ENCODE peak calls at places on chromosomes 4 and X, in seven cellular contexts. One of them, this sample, is unnamed.

GRCh38 chrX:23494741-23495140 is 160.1 kb downstream of the PTCHD1 start:
- DNase-seq in neural crest cell: no peak
- DNase-seq in HFFc6: no peak
- DNase-seq in astrocyte of the cerebellum: no peak
- DNase-seq in epithelial cell of esophagus: no peak
- DNase-seq in fibroblast of pulmonary artery: no peak
- DNase-seq in brain microvascular endothelial cell: no peak
- DNase-seq in this sample: no peak

GRCh38 chr4:577499-578450 is 1.7 kb upstream of the TMEM271 start:
- DNase-seq in astrocyte of the cerebellum: no peak
- DNase-seq in brain microvascular endothelial cell: no peak
- DNase-seq in epithelial cell of esophagus: peak
- DNase-seq in HFFc6: peak
- DNase-seq in fibroblast of pulmonary artery: no peak
- DNase-seq in neural crest cell: peak
- DNase-seq in this sample: no peak

GRCh38 chrX:73851014-73852009 is 288.3 kb downstream of the CHIC1 start:
- DNase-seq in neural crest cell: no peak
- DNase-seq in HFFc6: no peak
- DNase-seq in epithelial cell of esophagus: no peak
- DNase-seq in fibroblast of pulmonary artery: no peak
- DNase-seq in astrocyte of the cerebellum: peak
- DNase-seq in brain microvascular endothelial cell: peak
- DNase-seq in this sample: no peak

GRCh38 chr4:158993895-158994294 is 109.0 kb upstream of the RAPGEF2 start:
- DNase-seq in brain microvascular endothelial cell: no peak
- DNase-seq in neural crest cell: no peak
- DNase-seq in astrocyte of the cerebellum: no peak
- DNase-seq in HFFc6: no peak
- DNase-seq in epithelial cell of esophagus: no peak
- DNase-seq in fibroblast of pulmonary artery: no peak
- DNase-seq in this sample: no peak

GRCh38 chr4:42632653-42633382 is 24.1 kb downstream of the ATP8A1 start:
- DNase-seq in astrocyte of the cerebellum: no peak
- DNase-seq in neural crest cell: no peak
- DNase-seq in HFFc6: no peak
- DNase-seq in brain microvascular endothelial cell: no peak
- DNase-seq in fibroblast of pulmonary artery: no peak
- DNase-seq in epithelial cell of esophagus: no peak
- DNase-seq in this sample: no peak

GRCh38 chrX:47232197-47232802 is 509 bp upstream of the USP11 start:
- DNase-seq in astrocyte of the cerebellum: no peak
- DNase-seq in brain microvascular endothelial cell: no peak
- DNase-seq in neural crest cell: no peak
- DNase-seq in fibroblast of pulmonary artery: no peak
- DNase-seq in epithelial cell of esophagus: peak
- DNase-seq in HFFc6: no peak
- DNase-seq in this sample: no peak

GRCh38 chr4:121977251-121978168 is 25.6 kb upstream of the TRPC3 start:
- DNase-seq in epithelial cell of esophagus: peak
- DNase-seq in neural crest cell: no peak
- DNase-seq in HFFc6: peak
- DNase-seq in fibroblast of pulmonary artery: no peak
- DNase-seq in brain microvascular endothelial cell: peak
- DNase-seq in astrocyte of the cerebellum: no peak
- DNase-seq in this sample: no peak

GRCh38 chr4:113901994-113902787 is 77.3 kb downstream of the ARSJ start:
- DNase-seq in astrocyte of the cerebellum: no peak
- DNase-seq in brain microvascular endothelial cell: no peak
- DNase-seq in HFFc6: no peak
- DNase-seq in fibroblast of pulmonary artery: no peak
- DNase-seq in epithelial cell of esophagus: peak
- DNase-seq in neural crest cell: no peak
- DNase-seq in this sample: no peak

GRCh38 chr4:185358514-185359433 is 37.0 kb downstream of the LRP2BP start:
- DNase-seq in epithelial cell of esophagus: no peak
- DNase-seq in brain microvascular endothelial cell: peak
- DNase-seq in fibroblast of pulmonary artery: peak
- DNase-seq in neural crest cell: no peak
- DNase-seq in HFFc6: peak
- DNase-seq in astrocyte of the cerebellum: peak
- DNase-seq in this sample: no peak

GRCh38 chr4:1042352-1043025 is 31.1 kb downstream of the FGFRL1 start:
- DNase-seq in HFFc6: no peak
- DNase-seq in epithelial cell of esophagus: no peak
- DNase-seq in neural crest cell: no peak
- DNase-seq in brain microvascular endothelial cell: no peak
- DNase-seq in astrocyte of the cerebellum: no peak
- DNase-seq in fibroblast of pulmonary artery: no peak
- DNase-seq in this sample: no peak

GRCh38 chr4:113423631-113424030 is 337.9 kb downstream of the CAMK2D start:
- DNase-seq in neural crest cell: no peak
- DNase-seq in brain microvascular endothelial cell: no peak
- DNase-seq in astrocyte of the cerebellum: no peak
- DNase-seq in epithelial cell of esophagus: peak
- DNase-seq in HFFc6: peak
- DNase-seq in fibroblast of pulmonary artery: peak
- DNase-seq in this sample: no peak

GRCh38 chr4:90292438-90292837 is 165.2 kb downstream of the CCSER1 start:
- DNase-seq in neural crest cell: no peak
- DNase-seq in HFFc6: no peak
- DNase-seq in brain microvascular endothelial cell: no peak
- DNase-seq in fibroblast of pulmonary artery: no peak
- DNase-seq in astrocyte of the cerebellum: no peak
- DNase-seq in epithelial cell of esophagus: no peak
- DNase-seq in this sample: no peak

DNA sequence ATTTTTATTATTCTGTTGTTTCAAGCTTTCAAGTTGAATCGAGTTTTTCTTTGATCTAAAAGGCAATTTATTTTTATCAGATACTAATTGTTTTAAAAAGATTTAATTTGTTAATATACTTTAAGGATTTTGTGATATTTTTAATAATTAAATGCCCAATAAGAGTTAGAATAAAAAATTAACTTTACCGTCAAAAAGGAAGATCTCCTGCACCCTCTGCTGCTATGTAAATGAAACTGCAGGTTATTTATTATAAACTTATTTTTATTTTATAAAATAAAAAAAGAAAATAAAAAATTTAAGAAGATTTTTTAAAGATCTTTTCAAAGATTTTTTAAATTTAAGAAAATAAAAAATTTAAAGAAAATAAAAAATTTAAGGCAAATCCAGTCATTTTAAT is 166.1 kb downstream of the CCSER1 start:
- DNase-seq in fibroblast of pulmonary artery: peak
- DNase-seq in neural crest cell: no peak
- DNase-seq in HFFc6: no peak
- DNase-seq in astrocyte of the cerebellum: no peak
- DNase-seq in brain microvascular endothelial cell: no peak
- DNase-seq in epithelial cell of esophagus: peak
- DNase-seq in this sample: no peak
- TF ChIP-seq CTCF in fibroblast of pulmonary artery: peak
- TF ChIP-seq CTCF in neural crest cell: peak
- TF ChIP-seq CTCF in HFFc6: peak
- TF ChIP-seq CTCF in astrocyte of the cerebellum: peak
- TF ChIP-seq CTCF in brain microvascular endothelial cell: peak
- TF ChIP-seq CTCF in epithelial cell of esophagus: peak
- TF ChIP-seq CTCF in this sample: peak

GRCh38 chrX:45036161-45036560 is 163.2 kb downstream of the KDM6A start:
- DNase-seq in fibroblast of pulmonary artery: no peak
- DNase-seq in astrocyte of the cerebellum: no peak
- DNase-seq in HFFc6: no peak
- DNase-seq in neural crest cell: no peak
- DNase-seq in epithelial cell of esophagus: no peak
- DNase-seq in brain microvascular endothelial cell: no peak
- DNase-seq in this sample: no peak
- TF ChIP-seq CTCF in fibroblast of pulmonary artery: no peak
- TF ChIP-seq CTCF in astrocyte of the cerebellum: no peak
- TF ChIP-seq CTCF in HFFc6: no peak
- TF ChIP-seq CTCF in neural crest cell: no peak
- TF ChIP-seq CTCF in epithelial cell of esophagus: no peak
- TF ChIP-seq CTCF in brain microvascular endothelial cell: no peak
- TF ChIP-seq CTCF in this sample: no peak

GRCh38 chr4:76058888-76059426 is 15.6 kb upstream of the ART3 start:
- DNase-seq in neural crest cell: no peak
- DNase-seq in HFFc6: no peak
- DNase-seq in astrocyte of the cerebellum: no peak
- DNase-seq in epithelial cell of esophagus: peak
- DNase-seq in fibroblast of pulmonary artery: no peak
- DNase-seq in brain microvascular endothelial cell: no peak
- DNase-seq in this sample: no peak
- TF ChIP-seq CTCF in neural crest cell: no peak
- TF ChIP-seq CTCF in HFFc6: no peak
- TF ChIP-seq CTCF in astrocyte of the cerebellum: no peak
- TF ChIP-seq CTCF in epithelial cell of esophagus: no peak
- TF ChIP-seq CTCF in fibroblast of pulmonary artery: no peak
- TF ChIP-seq CTCF in brain microvascular endothelial cell: no peak
- TF ChIP-seq CTCF in this sample: no peak

GRCh38 chr4:104490096-104490769 is 4.5 kb downstream of the CXXC4 start:
- DNase-seq in brain microvascular endothelial cell: no peak
- DNase-seq in epithelial cell of esophagus: no peak
- DNase-seq in fibroblast of pulmonary artery: no peak
- DNase-seq in astrocyte of the cerebellum: no peak
- DNase-seq in HFFc6: no peak
- DNase-seq in neural crest cell: no peak
- DNase-seq in this sample: no peak

GRCh38 chr4:104491396-104491821 is 3.3 kb downstream of the CXXC4 start:
- DNase-seq in HFFc6: no peak
- DNase-seq in brain microvascular endothelial cell: no peak
- DNase-seq in astrocyte of the cerebellum: no peak
- DNase-seq in fibroblast of pulmonary artery: peak
- DNase-seq in epithelial cell of esophagus: peak
- DNase-seq in neural crest cell: peak
- DNase-seq in this sample: peak

GRCh38 chr4:104490770-104491395 is 3.8 kb downstream of the CXXC4 start:
- DNase-seq in HFFc6: peak
- DNase-seq in brain microvascular endothelial cell: peak
- DNase-seq in astrocyte of the cerebellum: no peak
- DNase-seq in neural crest cell: peak
- DNase-seq in fibroblast of pulmonary artery: peak
- DNase-seq in epithelial cell of esophagus: peak
- DNase-seq in this sample: peak

GRCh38 chr4:104488151-104488550 is 6.5 kb downstream of the CXXC4 start:
- DNase-seq in neural crest cell: no peak
- DNase-seq in brain microvascular endothelial cell: no peak
- DNase-seq in fibroblast of pulmonary artery: no peak
- DNase-seq in HFFc6: no peak
- DNase-seq in epithelial cell of esophagus: no peak
- DNase-seq in astrocyte of the cerebellum: no peak
- DNase-seq in this sample: no peak

DNA sequence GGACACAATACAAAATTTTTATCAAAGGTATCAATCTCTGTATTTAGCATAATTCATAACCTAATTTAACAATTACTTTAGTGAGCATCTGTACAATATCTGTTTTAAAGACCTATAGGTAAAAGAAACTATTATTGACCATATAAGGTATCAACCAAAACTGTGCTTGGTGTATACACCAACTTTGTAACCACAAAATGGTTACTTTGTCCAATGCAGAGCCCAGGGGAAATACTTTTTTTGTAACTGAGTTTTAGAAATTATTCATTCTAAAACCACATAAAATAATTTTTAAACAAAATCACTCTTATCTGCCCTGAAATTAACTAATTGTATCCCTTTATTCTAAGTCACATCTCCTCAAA is 5.0 kb downstream of the CXXC4 start:
- DNase-seq in epithelial cell of esophagus: no peak
- DNase-seq in astrocyte of the cerebellum: no peak
- DNase-seq in HFFc6: no peak
- DNase-seq in brain microvascular endothelial cell: no peak
- DNase-seq in neural crest cell: no peak
- DNase-seq in fibroblast of pulmonary artery: no peak
- DNase-seq in this sample: no peak
- TF ChIP-seq CTCF in epithelial cell of esophagus: no peak
- TF ChIP-seq CTCF in astrocyte of the cerebellum: no peak
- TF ChIP-seq CTCF in HFFc6: no peak
- TF ChIP-seq CTCF in brain microvascular endothelial cell: no peak
- TF ChIP-seq CTCF in neural crest cell: no peak
- TF ChIP-seq CTCF in fibroblast of pulmonary artery: no peak
- TF ChIP-seq CTCF in this sample: no peak

DNA sequence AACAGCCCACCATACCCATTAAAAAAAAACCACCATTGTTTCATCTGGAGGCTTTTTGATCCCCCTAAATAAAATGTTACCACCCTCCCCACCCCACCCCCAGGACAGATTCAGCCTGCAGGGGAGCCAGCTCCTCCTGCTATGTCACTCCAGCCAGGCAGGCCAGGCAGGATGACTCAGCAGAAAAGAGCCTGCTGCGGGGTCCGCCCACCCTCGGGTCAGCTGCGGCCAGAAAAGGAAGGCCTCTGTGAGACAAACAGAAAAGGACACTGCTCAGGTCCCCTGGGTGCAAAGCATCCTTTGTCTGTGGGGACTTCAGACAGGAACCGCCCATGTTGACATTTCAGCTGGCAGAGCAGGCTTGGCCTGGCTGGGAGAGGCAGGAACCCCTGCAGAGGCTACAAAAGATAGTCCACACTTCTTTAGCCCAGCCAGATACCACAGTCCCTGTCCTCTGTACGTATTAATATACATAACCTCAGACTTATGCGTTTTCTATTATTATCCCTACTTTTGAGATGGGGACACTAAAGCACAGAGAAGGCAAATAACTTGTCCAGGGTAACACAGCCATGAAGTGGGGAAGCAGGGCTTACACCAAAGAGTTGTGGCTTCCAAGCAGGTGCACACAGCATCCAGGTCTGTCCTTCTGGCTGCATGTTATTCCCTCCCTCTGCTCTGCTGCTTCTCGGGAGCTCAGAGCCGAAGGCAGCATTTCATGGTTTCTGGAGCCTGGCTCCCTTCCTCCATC is 147.7 kb downstream of the CPEB2 start:
- DNase-seq in brain microvascular endothelial cell: peak
- DNase-seq in astrocyte of the cerebellum: peak
- DNase-seq in neural crest cell: peak
- DNase-seq in fibroblast of pulmonary artery: peak
- DNase-seq in epithelial cell of esophagus: peak
- DNase-seq in HFFc6: peak
- DNase-seq in this sample: no peak
- TF ChIP-seq CTCF in brain microvascular endothelial cell: peak
- TF ChIP-seq CTCF in astrocyte of the cerebellum: no peak
- TF ChIP-seq CTCF in neural crest cell: no peak
- TF ChIP-seq CTCF in fibroblast of pulmonary artery: no peak
- TF ChIP-seq CTCF in epithelial cell of esophagus: no peak
- TF ChIP-seq CTCF in HFFc6: peak
- TF ChIP-seq CTCF in this sample: no peak

GRCh38 chr4:10063544-10064300 is 42.4 kb upstream of the SLC2A9 start:
- DNase-seq in fibroblast of pulmonary artery: peak
- DNase-seq in epithelial cell of esophagus: peak
- DNase-seq in neural crest cell: no peak
- DNase-seq in astrocyte of the cerebellum: peak
- DNase-seq in HFFc6: peak
- DNase-seq in brain microvascular endothelial cell: peak
- DNase-seq in this sample: peak
- TF ChIP-seq CTCF in fibroblast of pulmonary artery: peak
- TF ChIP-seq CTCF in epithelial cell of esophagus: peak
- TF ChIP-seq CTCF in neural crest cell: peak
- TF ChIP-seq CTCF in astrocyte of the cerebellum: peak
- TF ChIP-seq CTCF in HFFc6: peak
- TF ChIP-seq CTCF in brain microvascular endothelial cell: peak
- TF ChIP-seq CTCF in this sample: peak

DNA sequence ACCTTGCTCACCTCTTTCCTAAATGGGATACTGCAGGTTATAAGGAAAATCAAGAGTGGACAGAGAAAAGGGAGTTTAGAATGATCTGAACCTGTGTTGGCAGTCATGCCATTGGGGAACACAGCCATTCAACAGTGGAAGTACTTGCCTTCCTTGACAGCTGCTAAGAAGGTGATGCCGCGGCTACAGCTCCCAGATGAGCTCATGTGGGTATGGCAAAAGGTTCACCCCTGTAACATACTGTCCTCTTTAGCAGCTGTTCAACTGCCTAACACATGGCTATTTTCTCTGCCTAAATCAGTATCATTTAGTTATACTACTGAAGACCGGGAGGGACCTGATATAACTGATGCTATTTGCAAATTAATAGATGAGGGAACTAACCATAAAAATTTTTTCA is 76.8 kb downstream of the DCHS2 start:
- DNase-seq in brain microvascular endothelial cell: no peak
- DNase-seq in HFFc6: no peak
- DNase-seq in neural crest cell: no peak
- DNase-seq in epithelial cell of esophagus: no peak
- DNase-seq in fibroblast of pulmonary artery: no peak
- DNase-seq in astrocyte of the cerebellum: no peak
- DNase-seq in this sample: no peak
- TF ChIP-seq CTCF in brain microvascular endothelial cell: no peak
- TF ChIP-seq CTCF in HFFc6: no peak
- TF ChIP-seq CTCF in neural crest cell: no peak
- TF ChIP-seq CTCF in epithelial cell of esophagus: no peak
- TF ChIP-seq CTCF in fibroblast of pulmonary artery: no peak
- TF ChIP-seq CTCF in astrocyte of the cerebellum: no peak
- TF ChIP-seq CTCF in this sample: no peak